ENCODE peak calls at places on chromosomes 7 and 10, in five cellular contexts. Y is IMR-90, O is mammary epithelial cell, W is mesendoderm, Z is H1. R is an unnamed sample.
A peak's percentile ranks its signal among the peaks of the same experiment; 100 is the strongest.

GRCh38 chr7:29113384-29114102 is 32.8 kb downstream of the CPVL start:
- DNase-seq in Y (no peak), O (peak; percentile 91), W (peak; percentile 82), Z (no peak), R (peak; percentile 23)

GRCh38 chr10:89805599-89806013 is 104.2 kb downstream of the KIF20B start:
- DNase-seq in Y (no peak), O (no peak), W (no peak), Z (no peak), R (no peak)

GRCh38 chr10:102799691-102800435 is 37.4 kb downstream of the CYP17A1 start:
- DNase-seq in Y (no peak), O (no peak), W (no peak), Z (no peak), R (no peak)

GRCh38 chr10:17196573-17196972 is 4.9 kb downstream of the TRDMT1 start:
- DNase-seq in Y (no peak), O (no peak), W (no peak), Z (no peak), R (no peak)

GRCh38 chr7:4944939-4945338 is 14.0 kb downstream of the MMD2 start:
- DNase-seq in Y (no peak), O (no peak), W (no peak), Z (no peak), R (no peak)

GRCh38 chr10:5876181-5876768 is 13.4 kb downstream of the ANKRD16 start:
- DNase-seq in Y (peak; percentile 36), O (peak; percentile 31), W (no peak), Z (no peak), R (peak; percentile 87)

GRCh38 chr7:74429153-74429747 is 24.5 kb upstream of the GTF2IRD1 start:
- DNase-seq in Y (peak; percentile 75), O (no peak), W (peak; percentile 88), Z (peak; percentile 73), R (peak; percentile 78)

GRCh38 chr10:70585555-70586243 is 16.8 kb downstream of the PRF1 start:
- DNase-seq in Y (no peak), O (no peak), W (no peak), Z (no peak), R (no peak)

GRCh38 chr7:112452102-112452888 is 2.0 kb downstream of the IFRD1 start:
- DNase-seq in Y (peak; percentile 42), O (peak; percentile 36), W (peak; percentile 88), Z (peak; percentile 51), R (peak; percentile 86)

GRCh38 chr7:112089551-112089950 is 116.6 kb downstream of the DOCK4 start:
- DNase-seq in Y (no peak), O (no peak), W (peak; percentile 51), Z (no peak), R (no peak)

GRCh38 chr10:72107325-72108003 is 19.1 kb upstream of the SPOCK2 start:
- DNase-seq in Y (no peak), O (peak; percentile 75), W (peak; percentile 14), Z (no peak), R (no peak)

GRCh38 chr7:117119192-117119924 is 166.1 kb downstream of the ST7 start:
- DNase-seq in Y (peak; percentile 81), O (peak; percentile 57), W (peak; percentile 79), Z (peak; percentile 89), R (peak; percentile 93)

GRCh38 chr10:132206806-132207535 is 20.2 kb downstream of the DPYSL4 start:
- DNase-seq in Y (no peak), O (no peak), W (no peak), Z (no peak), R (no peak)

GRCh38 chr10:97498841-97499560 is at the start of gene UBTD1:
- DNase-seq in Y (peak; percentile 49), O (peak; percentile 33), W (peak; percentile 65), Z (peak; percentile 88), R (peak; percentile 84)

GRCh38 chr7:23960361-23960760 is 250.3 kb downstream of the STK31 start:
- DNase-seq in Y (no peak), O (no peak), W (no peak), Z (no peak), R (no peak)

GRCh38 chr10:92690211-92691041 is 671 bp downstream of the HHEX start:
- DNase-seq in Y (peak; percentile 69), O (peak; percentile 56), W (peak; percentile 51), Z (peak; percentile 69), R (peak; percentile 82)

GRCh38 chr10:63267414-63268138 is 134.4 kb downstream of the NRBF2 start:
- DNase-seq in Y (peak; percentile 94), O (peak; percentile 72), W (peak; percentile 91), Z (no peak), R (peak; percentile 88)

GRCh38 chr10:17143055-17143690 is 13.6 kb upstream of the CUBN start:
- DNase-seq in Y (peak; percentile 15), O (no peak), W (no peak), Z (no peak), R (peak; percentile 51)

GRCh38 chr10:78286186-78286585 is 252.5 kb downstream of the RPS24 start:
- DNase-seq in Y (no peak), O (no peak), W (peak; percentile 41), Z (peak; percentile 64), R (no peak)

GRCh38 chr10:71230656-71231025 is 18.3 kb downstream of the UNC5B start:
- DNase-seq in Y (no peak), O (no peak), W (no peak), Z (no peak), R (no peak)

GRCh38 chr7:71137479-71137878 is 5.5 kb downstream of the GALNT17 start:
- DNase-seq in Y (no peak), O (no peak), W (no peak), Z (no peak), R (no peak)

GRCh38 chr7:32091608-32092210 is 21.5 kb upstream of the PDE1C start:
- DNase-seq in Y (no peak), O (no peak), W (no peak), Z (no peak), R (peak; percentile 25)

GRCh38 chr7:131328387-131329175 is 905 bp downstream of the MKLN1 start:
- DNase-seq in Y (peak; percentile 41), O (peak; percentile 26), W (peak; percentile 58), Z (no peak), R (peak; percentile 64)

GRCh38 chr10:36574212-36574611 is 551.2 kb upstream of the ANKRD30A start:
- DNase-seq in Y (peak; percentile 6), O (no peak), W (no peak), Z (no peak), R (peak; percentile 38)

GRCh38 chr7:22853674-22854157 is 31.1 kb upstream of the TOMM7 start:
- DNase-seq in Y (no peak), O (no peak), W (peak; percentile 61), Z (no peak), R (no peak)

GRCh38 chr10:124993728-124994451 is 52.0 kb downstream of the ZRANB1 start:
- DNase-seq in Y (no peak), O (no peak), W (no peak), Z (peak; percentile 39), R (no peak)

GRCh38 chr10:89458289-89458688 is 43.9 kb downstream of the IFIT5 start:
- DNase-seq in Y (peak; percentile 79), O (peak; percentile 43), W (no peak), Z (no peak), R (peak; percentile 61)

GRCh38 chr10:124657806-124658205 is 86.4 kb downstream of the FAM53B start:
- DNase-seq in Y (peak; percentile 29), O (no peak), W (no peak), Z (no peak), R (no peak)

GRCh38 chr7:143426479-143427142 is 16.6 kb upstream of the TAS2R60 start:
- DNase-seq in Y (no peak), O (no peak), W (no peak), Z (no peak), R (no peak)

GRCh38 chr10:116316533-116316932 is 7.7 kb upstream of the CCDC172 start:
- DNase-seq in Y (no peak), O (no peak), W (no peak), Z (no peak), R (no peak)

GRCh38 chr10:73865459-73866442 is 8.6 kb downstream of the CAMK2G start:
- DNase-seq in Y (no peak), O (no peak), W (peak; percentile 52), Z (no peak), R (no peak)

GRCh38 chr10:83988435-83988834 is 150.9 kb upstream of the GHITM start:
- DNase-seq in Y (no peak), O (no peak), W (no peak), Z (no peak), R (no peak)
- H3K4me3 ChIP-seq in Y (no peak overlapping the region), O (no peak overlapping the region), W (no peak overlapping the region), Z (no peak overlapping the region), R (no peak overlapping the region)

GRCh38 chr7:3011211-3011852 is 32.3 kb downstream of the CARD11 start:
- DNase-seq in Y (no peak), O (no peak), W (no peak), Z (no peak), R (no peak)

GRCh38 chr7:3010161-3010560 is 33.5 kb downstream of the CARD11 start:
- DNase-seq in Y (no peak), O (no peak), W (no peak), Z (no peak), R (no peak)

GRCh38 chr7:3007696-3008095 is 36.0 kb downstream of the CARD11 start:
- DNase-seq in Y (no peak), O (no peak), W (no peak), Z (no peak), R (no peak)

GRCh38 chr7:3009086-3009485 is 34.6 kb downstream of the CARD11 start:
- DNase-seq in Y (no peak), O (no peak), W (no peak), Z (no peak), R (no peak)

GRCh38 chr7:3008386-3008785 is 35.3 kb downstream of the CARD11 start:
- DNase-seq in Y (no peak), O (no peak), W (no peak), Z (no peak), R (no peak)
- H3K9ac ChIP-seq in Y (no peak overlapping the region), O (no peak overlapping the region), W (no peak overlapping the region), Z (no peak overlapping the region), R (no peak overlapping the region)

GRCh38 chr7:27097686-27098492 is 2.1 kb upstream of the HOXA1 start:
- DNase-seq in Y (peak; percentile 52), O (peak; percentile 78), W (peak; percentile 59), Z (peak; percentile 72), R (no peak)
- H3K4me3 ChIP-seq in Y (peak overlapping the region; percentile 92), O (peak overlapping the region; percentile 97), W (no peak overlapping the region), Z (no peak overlapping the region), R (peak overlapping the region; percentile 94)

DNA sequence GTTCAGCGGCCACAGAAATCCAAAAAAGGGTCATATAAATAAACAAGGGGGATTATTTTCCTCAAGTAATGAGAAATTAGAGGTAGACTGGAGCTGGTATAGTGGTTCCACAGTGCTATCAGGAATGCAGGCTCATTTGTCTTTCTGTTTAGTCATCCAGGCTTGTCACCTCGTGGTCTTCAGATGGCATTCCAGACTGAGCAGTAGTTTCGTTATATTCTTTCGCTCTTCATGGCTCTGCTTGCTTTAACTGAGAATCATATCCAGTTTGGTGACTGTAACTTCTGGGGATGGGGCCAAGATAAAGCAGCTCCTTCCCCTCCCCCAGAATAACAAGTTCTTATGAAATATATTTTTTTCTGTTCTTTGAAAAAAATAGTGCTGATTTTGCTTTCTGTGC is 9.5 kb downstream of the ANKIB1 start:
- DNase-seq in Y (peak; percentile 93), O (peak; percentile 24), W (peak; percentile 32), Z (no peak), R (peak; percentile 41)
- H3K9ac ChIP-seq in Y (no peak overlapping the region), O (no peak overlapping the region), W (no peak overlapping the region), Z (no peak overlapping the region), R (peak overlapping the region; percentile 80)

R was measured in adipocyte.